ENCODE peak calls at places on chromosomes 7 and 10, in five cellular contexts. G is brain microvascular endothelial cell, K is esophagus muscularis mucosa, R is astrocyte, U is spleen. F is an unnamed sample.
A peak's percentile ranks its signal among the peaks of the same experiment; 100 is the strongest.

GRCh38 chr7:12898004-12898403 is 210.6 kb downstream of the ARL4A start:
- DNase-seq in K (no peak), U (no peak), G (no peak), R (no peak), F (no peak)

GRCh38 chr7:268991-269390 is 21.0 kb upstream of the FOXL3 start:
- DNase-seq in R (no peak), K (no peak), U (no peak), G (no peak), F (no peak)

GRCh38 chr7:28136885-28137284 is 43.7 kb downstream of the JAZF1 start:
- DNase-seq in U (no peak), R (no peak), G (no peak), K (no peak), F (no peak)

GRCh38 chr7:38660427-38661099 is 29.4 kb upstream of the AMPH start:
- DNase-seq in R (peak; percentile 10), G (peak; percentile 33), K (no peak), U (peak; percentile 81), F (peak; percentile 75)

GRCh38 chr10:130652544-130652943 is 516.4 kb downstream of the GLRX3 start:
- DNase-seq in U (no peak), R (no peak), G (no peak), K (peak; percentile 14), F (peak; percentile 17)

GRCh38 chr7:47484923-47485639 is 96.8 kb downstream of the TNS3 start:
- DNase-seq in K (no peak), U (peak; percentile 69), G (no peak), R (no peak), F (no peak)

GRCh38 chr10:71921319-71922027 is 42.7 kb upstream of the CHST3 start:
- DNase-seq in U (no peak), R (no peak), K (no peak), G (no peak), F (peak; percentile 31)

GRCh38 chr7:29807179-29807841 is 1.0 kb downstream of the WIPF3 start:
- DNase-seq in K (peak; percentile 90), R (no peak), G (no peak), U (no peak), F (no peak)

GRCh38 chr7:148940702-148941597 is 56.9 kb upstream of the EZH2 start:
- DNase-seq in K (peak; percentile 94), R (peak; percentile 82), G (peak; percentile 86), U (peak; percentile 93), F (peak; percentile 91)

GRCh38 chr7:10721289-10721688 is 252.4 kb upstream of the PHF14 start:
- DNase-seq in U (no peak), K (no peak), G (no peak), R (no peak), F (no peak)

GRCh38 chr10:118148245-118148644 is 101.5 kb upstream of the RAB11FIP2 start:
- DNase-seq in K (no peak), R (no peak), G (no peak), U (no peak), F (no peak)

GRCh38 chr10:52818019-52818418 is 45.4 kb upstream of the MBL2 start:
- DNase-seq in K (no peak), G (peak; percentile 53), R (peak; percentile 27), U (no peak), F (peak; percentile 85)

GRCh38 chr7:18257711-18258110 is 230.1 kb upstream of the PRPS1L1 start:
- DNase-seq in R (peak; percentile 22), K (no peak), U (no peak), G (peak; percentile 82), F (peak; percentile 60)

GRCh38 chr7:27139335-27140107 is 4.0 kb downstream of the HOXA5 start:
- DNase-seq in G (no peak), K (no peak), U (peak; percentile 68), R (no peak), F (no peak)

GRCh38 chr7:55594414-55594813 is 22.1 kb upstream of the VOPP1 start:
- DNase-seq in G (no peak), U (no peak), R (no peak), K (peak; percentile 86), F (no peak)

GRCh38 chr7:137578541-137578940 is 235.0 kb upstream of the PTN start:
- DNase-seq in U (no peak), K (no peak), G (no peak), R (no peak), F (no peak)

GRCh38 chr10:89283988-89284475 is 17.8 kb upstream of the IFIT2 start:
- DNase-seq in R (peak; percentile 70), U (no peak), G (no peak), K (no peak), F (peak; percentile 82)

GRCh38 chr10:89346264-89346971 is 18.6 kb downstream of the IFIT3 start:
- DNase-seq in U (no peak), K (no peak), R (no peak), G (no peak), F (peak; percentile 83)

GRCh38 chr10:129589546-129589945 is 122.5 kb downstream of the MGMT start:
- DNase-seq in K (no peak), R (no peak), G (no peak), U (no peak), F (no peak)

GRCh38 chr10:72736176-72736795 is 44.3 kb downstream of the MCU start:
- DNase-seq in U (no peak), K (no peak), R (peak; percentile 24), G (peak; percentile 51), F (peak; percentile 79)

GRCh38 chr10:46552526-46553237 is 3.8 kb downstream of the GPRIN2 start:
- DNase-seq in R (no peak), G (no peak), K (no peak), U (peak; percentile 74), F (no peak)

GRCh38 chr7:520503-521161 is 986 bp upstream of the PDGFA start:
- DNase-seq in R (no peak), G (no peak), K (no peak), U (no peak), F (no peak)

GRCh38 chr7:2507917-2508306 is 11.7 kb upstream of the LFNG start:
- DNase-seq in G (no peak), R (no peak), K (no peak), U (no peak), F (no peak)

GRCh38 chr7:45921381-45921698 is 268 bp upstream of the IGFBP3 start:
- DNase-seq in K (peak; percentile 75), U (no peak), G (no peak), R (no peak), F (no peak)

GRCh38 chr10:23912884-23913401 is 296.0 kb upstream of the KIAA1217 start:
- DNase-seq in K (peak; percentile 53), G (no peak), R (no peak), U (no peak), F (no peak)

GRCh38 chr7:36058020-36058592 is 94.9 kb upstream of the EEPD1 start:
- DNase-seq in K (no peak), R (no peak), G (no peak), U (no peak), F (no peak)

GRCh38 chr7:54860843-54861242 is 101.8 kb upstream of the SEC61G start:
- DNase-seq in K (no peak), U (no peak), R (no peak), G (no peak), F (no peak)

GRCh38 chr10:110803830-110804338 is 67.8 kb upstream of the PDCD4 start:
- DNase-seq in U (peak; percentile 79), G (no peak), K (no peak), R (no peak), F (peak; percentile 66)

GRCh38 chr10:79241629-79241989 is 105.7 kb upstream of the PPIF start:
- DNase-seq in U (no peak), K (no peak), G (no peak), R (no peak), F (no peak)

DNA sequence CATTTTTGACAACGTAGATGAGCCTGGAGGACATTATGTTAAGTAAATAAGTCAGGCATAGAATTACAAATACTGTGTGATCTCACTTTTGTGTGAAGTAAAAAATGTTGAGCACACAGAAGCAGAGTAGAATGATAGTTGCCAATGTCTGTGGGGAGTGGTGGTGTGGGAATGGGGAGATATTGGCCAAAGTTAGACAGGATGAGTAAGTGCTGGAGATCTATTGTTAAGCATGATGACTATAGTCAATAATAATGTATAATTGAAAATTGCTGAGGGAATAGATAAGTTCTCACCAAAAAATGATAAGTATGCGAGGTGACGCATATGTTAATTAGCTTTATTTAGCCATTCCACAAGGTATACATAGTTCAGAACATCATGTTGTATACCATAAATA is 92.0 kb downstream of the GPR85 start:
- DNase-seq in K (no peak), R (peak; percentile 92), U (no peak), G (peak; percentile 77), F (no peak)
- H3K4me3 ChIP-seq in K (no peak overlapping the region), R (no peak overlapping the region), U (no peak overlapping the region), G (no peak overlapping the region), F (no peak overlapping the region)

GRCh38 chr10:28552775-28553174 is 19.9 kb downstream of the WAC start:
- DNase-seq in K (no peak), G (no peak), U (no peak), R (no peak), F (no peak)
- TF ChIP-seq CTCF in K (no peak), G (no peak), U (no peak), R (no peak), F (no peak)

DNA sequence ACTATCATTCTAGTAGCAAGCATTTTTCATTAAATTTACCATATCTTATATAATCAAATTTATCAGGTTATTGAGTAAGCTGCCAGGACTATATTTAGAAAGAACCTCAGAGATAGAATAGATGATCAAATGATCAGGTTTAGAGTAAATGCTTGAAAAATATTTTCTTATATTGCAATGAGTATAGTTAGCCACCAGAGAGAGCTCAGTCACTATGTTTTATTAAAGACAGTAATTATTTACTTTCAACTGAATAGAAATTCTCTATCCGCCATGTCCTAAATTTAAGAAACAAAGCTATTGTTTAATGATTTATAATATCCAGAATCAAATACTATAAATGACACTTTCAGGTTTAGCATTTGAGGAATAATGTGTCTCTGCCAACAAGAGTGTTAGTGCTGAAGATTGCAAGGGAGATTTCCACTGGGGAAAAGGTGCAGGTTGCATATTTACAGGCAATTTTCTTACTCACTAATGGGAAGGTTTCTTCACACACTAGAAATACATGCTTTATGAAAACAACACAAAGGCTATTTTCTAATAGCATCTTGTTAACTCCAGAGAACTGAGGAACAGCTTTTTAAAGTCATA is 184.7 kb downstream of the DGKB start:
- DNase-seq in R (peak; percentile 3), G (no peak), U (no peak), K (no peak), F (peak; percentile 54)
- H3K4me3 ChIP-seq in R (no peak overlapping the region), G (no peak overlapping the region), U (no peak overlapping the region), K (no peak overlapping the region), F (no peak overlapping the region)

GRCh38 chr7:25009271-25009670 is 29.3 kb upstream of the OSBPL3 start:
- DNase-seq in G (peak; percentile 92), R (peak; percentile 98), K (no peak), U (no peak), F (peak; percentile 94)

GRCh38 chr7:25012254-25012653 is 32.3 kb upstream of the OSBPL3 start:
- DNase-seq in R (no peak), G (no peak), K (no peak), U (no peak), F (no peak)

GRCh38 chr7:25006225-25006624 is 26.2 kb upstream of the OSBPL3 start:
- DNase-seq in G (no peak), R (no peak), U (no peak), K (no peak), F (no peak)

GRCh38 chr7:25002826-25003225 is 22.8 kb upstream of the OSBPL3 start:
- DNase-seq in R (no peak), U (no peak), G (no peak), K (no peak), F (no peak)

GRCh38 chr7:25007668-25008067 is 27.7 kb upstream of the OSBPL3 start:
- DNase-seq in U (no peak), R (no peak), G (no peak), K (no peak), F (no peak)
- TF ChIP-seq CTCF in U (no peak), R (no peak), G (no peak), K (no peak), F (no peak)

F was measured in choroid plexus epithelial cell.